ENCODE peak calls at places on chromosomes 6 and 20, in four cellular contexts. A, E, I and Y are unnamed samples.

GRCh38 chr6:71287038-71287437 is 1.6 kb upstream of the OGFRL1 start:
- DNase-seq in A (no peak), E (no peak), I (no peak), Y (peak)

GRCh38 chr6:90295854-90296345 is 743 bp downstream of the BACH2 start:
- DNase-seq in A (peak), E (no peak), I (no peak), Y (peak)

GRCh38 chr6:2857580-2858337 is 16.1 kb upstream of the SERPINB1 start:
- DNase-seq in A (peak), E (peak), I (peak), Y (no peak)

GRCh38 chr6:137492289-137492688 is 1.9 kb downstream of the OLIG3 start:
- DNase-seq in A (no peak), E (no peak), I (no peak), Y (no peak)

GRCh38 chr6:47044418-47044817 is 2.3 kb upstream of the ADGRF1 start:
- DNase-seq in A (peak), E (peak), I (no peak), Y (no peak)

GRCh38 chr6:9921366-9921765 is 493.5 kb downstream of the TFAP2A start:
- DNase-seq in A (peak), E (no peak), I (no peak), Y (no peak)

GRCh38 chr6:149851461-149851860 is 12.7 kb downstream of the LRP11 start:
- DNase-seq in A (no peak), E (no peak), I (no peak), Y (no peak)

GRCh38 chr20:47142782-47143170 is 213.7 kb downstream of the ZMYND8 start:
- DNase-seq in A (no peak), E (no peak), I (no peak), Y (no peak)

GRCh38 chr6:15026832-15027231 is 219.0 kb upstream of the JARID2 start:
- DNase-seq in A (peak), E (no peak), I (no peak), Y (no peak)

GRCh38 chr20:11379257-11380011 is 538.3 kb upstream of the BTBD3 start:
- DNase-seq in A (no peak), E (no peak), I (no peak), Y (no peak)

GRCh38 chr6:143167224-143167623 is 106.5 kb downstream of the AIG1 start:
- DNase-seq in A (no peak), E (no peak), I (no peak), Y (no peak)

GRCh38 chr6:64694356-64694755 is 1012.7 kb downstream of the EYS start:
- DNase-seq in A (no peak), E (no peak), I (no peak), Y (no peak)

GRCh38 chr20:15846446-15846845 is 726.8 kb downstream of the KIF16B start:
- DNase-seq in A (no peak), E (no peak), I (no peak), Y (no peak)

GRCh38 chr20:17772005-17772343 is 72.2 kb downstream of the BANF2 start:
- DNase-seq in A (no peak), E (no peak), I (no peak), Y (no peak)

GRCh38 chr6:15357832-15358231 is 112.0 kb downstream of the JARID2 start:
- DNase-seq in A (no peak), E (no peak), I (peak), Y (no peak)

GRCh38 chr20:60249436-60249835 is 291.2 kb downstream of the CDH26 start:
- DNase-seq in A (peak), E (no peak), I (no peak), Y (no peak)

GRCh38 chr6:134619789-134620188 is 301.9 kb upstream of the SGK1 start:
- DNase-seq in A (peak), E (no peak), I (no peak), Y (no peak)

GRCh38 chr20:59195316-59195993 is 31.8 kb downstream of the ZNF831 start:
- DNase-seq in A (no peak), E (no peak), I (no peak), Y (no peak)

GRCh38 chr6:46221221-46221793 is 50.5 kb upstream of the ENPP5 start:
- DNase-seq in A (peak), E (peak), I (peak), Y (peak)

GRCh38 chr20:8504030-8504429 is 372.0 kb downstream of the PLCB1 start:
- DNase-seq in A (no peak), E (no peak), I (no peak), Y (no peak)

GRCh38 chr6:90162648-90163409 is 133.8 kb downstream of the BACH2 start:
- DNase-seq in A (no peak), E (no peak), I (no peak), Y (no peak)

GRCh38 chr6:166419268-166419667 is 36.5 kb upstream of the MPC1 start:
- DNase-seq in A (peak), E (no peak), I (peak), Y (no peak)

GRCh38 chr6:89260310-89260709 is 43.2 kb upstream of the GABRR1 start:
- DNase-seq in A (no peak), E (no peak), I (no peak), Y (peak)

GRCh38 chr6:147869223-147869600 is 360.7 kb downstream of the SAMD5 start:
- DNase-seq in A (no peak), E (no peak), I (no peak), Y (no peak)

GRCh38 chr6:90109141-90109540 is 187.5 kb downstream of the BACH2 start:
- DNase-seq in A (no peak), E (no peak), I (no peak), Y (no peak)

GRCh38 chr6:2110504-2110903 is 134.9 kb downstream of the GMDS start:
- DNase-seq in A (no peak), E (no peak), I (peak), Y (no peak)

GRCh38 chr6:154154389-154154967 is 115.4 kb downstream of the OPRM1 start:
- DNase-seq in A (peak), E (peak), I (no peak), Y (peak)

GRCh38 chr20:23396961-23397620 is 24.2 kb downstream of the NAPB start:
- DNase-seq in A (no peak), E (no peak), I (no peak), Y (no peak)

GRCh38 chr20:51560042-51560441 is 17.5 kb upstream of the NFATC2 start:
- DNase-seq in A (no peak), E (no peak), I (no peak), Y (no peak)

GRCh38 chr6:18454446-18454845 is 67.3 kb downstream of the RNF144B start:
- DNase-seq in A (no peak), E (no peak), I (no peak), Y (no peak)

GRCh38 chr6:111773501-111774345 is 99.5 kb downstream of the FYN start:
- DNase-seq in A (no peak), E (no peak), I (no peak), Y (no peak)

GRCh38 chr6:34142599-34142998 is 3.3 kb downstream of the GRM4 start:
- DNase-seq in A (no peak), E (no peak), I (no peak), Y (no peak)

DNA sequence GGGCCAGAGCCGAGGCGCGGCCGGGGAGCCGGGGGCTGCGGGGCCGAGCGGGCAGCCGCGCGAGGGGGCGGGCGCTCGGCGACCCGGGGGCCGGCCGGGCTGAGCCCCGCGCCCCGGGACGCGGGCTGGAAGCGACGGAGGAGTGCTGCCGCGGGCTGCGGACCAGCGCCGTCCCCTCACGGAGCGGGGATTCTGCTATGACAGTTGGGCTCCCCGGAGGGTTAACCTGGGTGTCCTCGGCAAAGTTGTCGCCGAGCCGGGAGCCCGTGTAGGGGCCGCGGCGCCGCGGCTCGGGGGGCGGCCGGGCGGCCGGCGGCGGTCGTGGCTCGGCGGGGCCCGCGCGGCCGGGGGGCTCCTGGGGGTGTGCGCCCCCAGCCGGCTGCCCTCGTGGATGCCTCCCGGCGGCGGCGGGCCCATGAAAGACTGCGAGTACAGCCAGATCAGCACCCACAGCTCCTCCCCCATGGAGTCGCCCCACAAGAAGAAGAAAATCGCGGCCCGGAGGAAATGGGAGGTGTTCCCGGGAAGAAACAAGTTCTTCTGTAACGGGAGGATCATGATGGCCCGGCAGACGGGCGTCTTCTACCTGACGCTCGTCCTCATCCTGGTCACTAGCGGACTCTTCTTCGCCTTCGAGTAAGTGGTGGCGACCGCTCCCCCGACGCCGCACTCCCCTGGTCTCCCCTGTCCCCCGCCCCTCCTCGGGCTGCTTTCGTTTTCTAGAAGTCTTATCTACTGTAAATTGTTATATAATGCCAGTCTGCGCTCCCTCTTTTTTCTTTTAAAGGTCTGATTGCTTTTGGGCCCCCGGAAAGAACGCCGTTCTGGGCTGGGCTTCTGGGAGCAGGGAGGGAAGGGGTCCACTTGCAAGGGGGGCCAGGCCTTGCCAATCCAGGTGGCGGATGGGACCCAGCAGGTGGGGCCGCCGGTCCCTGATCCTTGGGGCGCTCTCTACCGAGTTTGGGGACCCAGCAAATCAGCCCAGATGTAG is 936 bp downstream of the ZDHHC14 start:
- DNase-seq in A (peak), E (no peak), I (no peak), Y (peak)
- H3K9ac ChIP-seq in A (peak), E (peak), I (peak), Y (peak)

GRCh38 chr6:39361657-39362486 is 39.4 kb upstream of the KCNK16 start:
- DNase-seq in A (peak), E (peak), I (no peak), Y (peak)
- H3K9ac ChIP-seq in A (no peak), E (no peak), I (no peak), Y (no peak)

DNA sequence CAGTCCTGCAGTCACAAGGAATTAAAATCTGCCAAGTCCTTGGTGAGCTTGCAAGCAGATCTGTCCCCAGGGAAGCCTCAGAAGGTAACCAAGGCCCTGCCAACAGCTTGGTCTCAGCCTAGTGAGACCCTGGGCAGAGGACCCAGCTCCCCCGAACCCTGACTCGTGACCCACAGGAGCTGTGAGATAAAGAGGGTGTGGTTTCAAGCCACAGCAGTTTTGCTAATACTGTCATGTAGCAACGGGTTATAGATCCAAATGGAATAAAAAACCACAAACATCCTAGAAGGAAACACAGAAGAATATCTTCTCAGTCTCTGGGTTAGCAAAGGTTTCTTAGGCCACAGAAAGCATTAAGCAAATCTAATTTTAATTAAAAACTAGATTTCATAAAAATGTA is 145.6 kb downstream of the WDR27 start:
- DNase-seq in A (no peak), E (no peak), I (no peak), Y (peak)
- H3K9ac ChIP-seq in A (no peak), E (no peak), I (no peak), Y (peak)

GRCh38 chr6:99189823-99190721 is 159.4 kb downstream of the FAXC start:
- DNase-seq in A (no peak), E (no peak), I (peak), Y (no peak)
- H3K9ac ChIP-seq in A (no peak), E (no peak), I (no peak), Y (no peak)

DNA sequence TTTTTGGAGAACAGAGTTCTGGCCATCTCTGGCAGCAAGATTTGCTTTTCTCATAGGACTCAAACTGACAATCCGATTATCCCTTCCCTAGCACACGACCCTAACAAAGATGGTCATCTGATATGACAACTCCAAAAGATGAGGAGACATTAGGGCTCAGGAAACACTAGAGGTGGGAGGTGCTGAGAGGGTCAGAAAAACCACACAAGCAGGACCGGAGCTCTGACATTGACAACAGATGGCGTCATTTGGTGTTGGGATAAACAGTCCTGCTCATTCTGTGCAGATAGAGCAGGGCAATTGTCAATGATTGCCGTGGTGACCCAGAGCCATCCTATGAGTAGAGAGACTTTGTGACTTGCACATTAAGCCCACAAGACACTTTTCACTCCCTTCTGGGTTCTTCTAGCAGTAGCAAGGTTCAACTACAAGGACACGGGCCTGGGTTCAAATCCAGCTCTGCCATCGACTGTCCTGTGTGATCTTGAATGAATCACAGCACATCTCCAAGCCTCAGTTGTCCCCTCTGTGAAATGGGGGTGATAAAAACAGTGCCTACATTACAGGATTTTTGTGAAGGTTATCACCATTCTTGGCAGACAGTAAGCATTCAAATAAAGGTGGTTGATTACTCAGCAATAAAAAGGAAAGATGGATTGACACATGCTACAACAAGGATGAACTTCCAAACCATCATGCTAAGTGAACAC is 6.4 kb upstream of the TGM2 start:
- DNase-seq in A (no peak), E (no peak), I (no peak), Y (no peak)
- H3K9ac ChIP-seq in A (no peak), E (no peak), I (no peak), Y (no peak)

GRCh38 chr6:38153511-38153910 is 334.0 kb downstream of the ZFAND3 start:
- DNase-seq in A (no peak), E (no peak), I (no peak), Y (no peak)
- H3K9ac ChIP-seq in A (no peak), E (no peak), I (no peak), Y (no peak)

GRCh38 chr6:52545050-52545843 is 31.6 kb downstream of the TRAM2 start:
- DNase-seq in A (no peak), E (no peak), I (no peak), Y (no peak)
- H3K9ac ChIP-seq in A (no peak), E (no peak), I (no peak), Y (peak)

GRCh38 chr20:50048420-50049166 is 64.4 kb downstream of the UBE2V1 start:
- DNase-seq in A (no peak), E (no peak), I (no peak), Y (no peak)
- H3K9ac ChIP-seq in A (no peak), E (no peak), I (no peak), Y (no peak)

DNA sequence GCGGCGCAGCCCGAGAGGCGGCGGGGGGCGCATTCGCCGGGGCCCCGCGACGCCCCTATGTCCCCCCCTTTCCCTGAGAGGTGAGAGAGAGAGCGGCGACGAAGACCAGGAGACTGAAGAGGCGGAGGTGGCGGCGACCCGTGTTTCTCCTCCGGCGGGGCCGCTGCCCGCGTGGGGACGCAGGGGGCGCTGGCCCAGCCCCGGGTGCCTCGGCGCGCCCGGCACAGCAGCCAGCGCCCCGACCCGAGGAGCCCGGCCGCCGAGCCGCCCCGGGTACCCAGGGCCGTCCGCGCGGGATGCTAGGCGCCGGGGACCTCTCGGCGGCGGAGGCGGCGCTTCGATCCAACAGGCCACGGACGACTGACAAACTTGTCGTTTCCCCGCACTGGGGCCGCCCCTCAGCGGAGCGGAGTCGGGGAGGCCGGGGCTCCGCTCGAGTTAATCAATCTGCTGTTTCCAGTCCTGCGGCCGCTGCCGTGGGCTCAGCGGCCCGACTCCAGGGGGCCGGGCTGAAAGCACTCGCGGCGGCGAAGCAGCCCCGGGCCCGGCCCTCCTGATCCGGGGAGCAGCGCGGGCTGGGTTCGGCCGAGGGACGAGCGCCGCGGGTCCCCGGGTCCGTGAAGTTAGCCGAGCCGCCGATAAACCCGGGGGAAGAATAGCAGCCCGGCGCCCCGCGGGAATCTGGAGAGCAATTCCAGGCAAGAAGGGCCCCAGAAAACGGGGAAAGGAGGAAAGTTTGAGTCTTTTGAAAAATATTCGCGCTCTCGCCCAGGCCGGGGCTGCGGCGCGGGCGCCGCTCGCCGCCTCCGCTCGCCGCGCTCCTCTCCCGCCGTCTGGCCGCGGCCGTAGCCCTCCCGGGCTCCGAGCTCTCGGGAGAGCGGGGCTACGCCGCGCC is 595 bp downstream of the MDGA1 start:
- DNase-seq in A (no peak), E (no peak), I (no peak), Y (no peak)
- H3K9ac ChIP-seq in A (no peak), E (peak), I (peak), Y (no peak)

GRCh38 chr6:118400098-118400497 is 148.0 kb upstream of the PLN start:
- DNase-seq in A (no peak), E (no peak), I (no peak), Y (no peak)

GRCh38 chr6:118400582-118400981 is 147.5 kb upstream of the PLN start:
- DNase-seq in A (no peak), E (no peak), I (no peak), Y (no peak)

GRCh38 chr6:118398066-118398465 is 150.0 kb upstream of the PLN start:
- DNase-seq in A (no peak), E (no peak), I (no peak), Y (no peak)

GRCh38 chr6:118394106-118394505 is 154.0 kb upstream of the PLN start:
- DNase-seq in A (no peak), E (no peak), I (no peak), Y (no peak)

DNA sequence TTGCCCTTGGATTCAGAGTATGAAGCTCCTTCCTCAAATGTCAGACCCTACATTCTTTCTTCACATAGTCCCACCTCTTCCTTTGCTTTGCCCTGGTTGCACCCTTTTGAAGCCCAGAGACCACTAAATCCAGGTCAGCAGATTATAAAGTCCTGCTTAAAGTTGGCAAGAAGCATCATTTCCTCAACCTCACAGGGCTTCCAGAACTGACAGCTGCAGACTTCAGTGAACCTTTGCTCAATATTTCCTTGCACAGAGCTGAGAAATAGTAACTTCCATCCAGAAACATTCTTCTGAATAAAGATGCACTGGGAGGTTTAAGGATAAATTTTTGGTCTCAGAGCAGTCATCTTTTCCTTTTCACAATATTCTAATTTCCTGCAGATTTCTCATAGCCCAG is 150.4 kb upstream of the PLN start:
- DNase-seq in A (no peak), E (no peak), I (no peak), Y (no peak)
- H3K9ac ChIP-seq in A (no peak), E (no peak), I (no peak), Y (no peak)